ENCODE peak calls at places on chromosome X, in six cellular contexts. O is NCI-H748 treated with DMSO at 0.1 percent for 48 hours, Y is NCI-H2171, Z is DMS 273 treated with DMSO at 0.1 percent for 48 hours, K is neural progenitor cell, U is Calu3. D is an unnamed sample.

GRCh38 chrX:14630724-14631123 is 101.4 kb downstream of the GLRA2 start:
- DNase-seq in U (no peak), Y (no peak), O (no peak), K (peak; percentile 27), Z (no peak), D (no peak)

GRCh38 chrX:68685722-68686683 is 38.5 kb downstream of the STARD8 start:
- DNase-seq in Y (no peak), K (peak; percentile 50), U (no peak), O (no peak), Z (no peak), D (no peak)

GRCh38 chrX:118839334-118839958 is 15.8 kb downstream of the ZCCHC12 start:
- DNase-seq in Z (no peak), Y (no peak), U (peak; percentile 84), O (peak; percentile 44), K (peak; percentile 88), D (peak; percentile 27)

GRCh38 chrX:120456973-120457372 is 12.1 kb downstream of the LAMP2 start:
- DNase-seq in Z (no peak), U (no peak), O (no peak), Y (no peak), K (no peak), D (no peak)

GRCh38 chrX:40098264-40099045 is 697 bp upstream of the BCOR start:
- DNase-seq in K (peak; percentile 85), Y (no peak), U (peak; percentile 70), O (peak; percentile 13), Z (no peak), D (peak; percentile 22)

GRCh38 chrX:55450259-55450658 is 1.7 kb upstream of the MAGEH1 start:
- DNase-seq in Z (peak; percentile 3), K (peak; percentile 33), Y (no peak), U (no peak), O (no peak), D (no peak)

GRCh38 chrX:42803320-42803719 is 25.4 kb upstream of the PPP1R2C start:
- DNase-seq in Y (no peak), Z (no peak), U (no peak), K (no peak), O (no peak), D (no peak)

GRCh38 chrX:150704030-150704613 is 10.9 kb downstream of the MTMR1 start:
- DNase-seq in O (no peak), Z (no peak), Y (no peak), U (peak; percentile 45), K (no peak), D (no peak)

GRCh38 chrX:118652717-118653116 is 74.7 kb upstream of the IL13RA1 start:
- DNase-seq in Z (no peak), U (peak; percentile 5), Y (no peak), O (no peak), K (no peak), D (no peak)

GRCh38 chrX:41382699-41383645 is 49.0 kb downstream of the DDX3X start:
- DNase-seq in K (no peak), O (no peak), U (peak; percentile 9), Z (peak; percentile 20), Y (peak; percentile 8), D (no peak)